ENCODE peak calls at places on chromosomes 4 and X, in five cellular contexts. I, H, C, X and Z are unnamed samples.

GRCh38 chrX:13015536-13016236 is 28.7 kb downstream of the FAM9C start:
- DNase-seq in I (no peak), H (no peak), C (no peak), X (no peak), Z (no peak)

GRCh38 chr4:54498661-54499111 is 159.1 kb upstream of the KIT start:
- DNase-seq in I (no peak), H (no peak), C (no peak), X (no peak), Z (no peak)

GRCh38 chr4:80532674-80533333 is 197.3 kb downstream of the CFAP299 start:
- DNase-seq in I (no peak), H (no peak), C (no peak), X (no peak), Z (no peak)

GRCh38 chr4:64158648-64159326 is 250.5 kb downstream of the TECRL start:
- DNase-seq in I (peak; percentile 78), H (peak; percentile 55), C (peak; percentile 29), X (peak; percentile 28), Z (peak; percentile 56)

GRCh38 chr4:167100120-167100519 is 134.2 kb downstream of the SPOCK3 start:
- DNase-seq in I (peak; percentile 35), H (no peak), C (no peak), X (no peak), Z (no peak)

GRCh38 chr4:106058919-106059318 is 163.6 kb downstream of the NPNT start:
- DNase-seq in I (no peak), H (no peak), C (no peak), X (no peak), Z (no peak)

GRCh38 chr4:6688879-6689505 is 4.7 kb upstream of the S100P start:
- DNase-seq in I (no peak), H (no peak), C (peak; percentile 55), X (no peak), Z (peak; percentile 90)

GRCh38 chrX:125378205-125378604 is 58.5 kb downstream of the TEX13C start:
- DNase-seq in I (no peak), H (no peak), C (no peak), X (no peak), Z (no peak)

GRCh38 chrX:7446815-7447214 is 298.9 kb upstream of the PUDP start:
- DNase-seq in I (no peak), H (no peak), C (no peak), X (no peak), Z (peak; percentile 48)

GRCh38 chrX:57821703-57822375 is 88.4 kb downstream of the ZXDA start:
- DNase-seq in I (peak; percentile 59), H (peak; percentile 1), C (peak; percentile 8), X (peak; percentile 25), Z (peak; percentile 49)

GRCh38 chr4:106002979-106003378 is 107.7 kb downstream of the NPNT start:
- DNase-seq in I (no peak), H (no peak), C (no peak), X (no peak), Z (no peak)

GRCh38 chr4:75895744-75896314 is 6.4 kb downstream of the PPEF2 start:
- DNase-seq in I (peak; percentile 21), H (peak; percentile 55), C (no peak), X (peak; percentile 50), Z (no peak)

GRCh38 chrX:155026727-155027508 is at the start of gene FUNDC2:
- DNase-seq in I (peak; percentile 93), H (peak; percentile 37), C (peak; percentile 95), X (peak; percentile 91), Z (peak; percentile 94)

GRCh38 chrX:14865201-14865600 is 7.7 kb downstream of the FANCB start:
- DNase-seq in I (no peak), H (no peak), C (no peak), X (no peak), Z (no peak)

GRCh38 chrX:113305496-113305895 is 464.9 kb upstream of the AMOT start:
- DNase-seq in I (no peak), H (no peak), C (no peak), X (no peak), Z (no peak)

GRCh38 chrX:39729834-39730670 is 367.7 kb downstream of the BCOR start:
- DNase-seq in I (no peak), H (peak; percentile 7), C (no peak), X (peak; percentile 76), Z (no peak)

GRCh38 chr4:8689741-8690140 is 97.2 kb downstream of the CPZ start:
- DNase-seq in I (no peak), H (no peak), C (no peak), X (no peak), Z (no peak)

GRCh38 chr4:74755486-74755885 is 38.8 kb downstream of the BTC start:
- DNase-seq in I (no peak), H (no peak), C (peak; percentile 8), X (no peak), Z (no peak)

GRCh38 chr4:89837385-89837995 is 529 bp upstream of the SNCA start:
- DNase-seq in I (peak; percentile 65), H (peak; percentile 25), C (no peak), X (peak; percentile 54), Z (no peak)

GRCh38 chr4:89835413-89835812 is 1.5 kb downstream of the SNCA start:
- DNase-seq in I (no peak), H (no peak), C (no peak), X (no peak), Z (no peak)

GRCh38 chr4:89836031-89836777 is 757 bp downstream of the SNCA start:
- DNase-seq in I (peak; percentile 16), H (no peak), C (no peak), X (peak; percentile 63), Z (no peak)

GRCh38 chr4:89836897-89837384 is at the start of gene SNCA:
- DNase-seq in I (peak; percentile 89), H (peak; percentile 52), C (peak; percentile 33), X (peak; percentile 90), Z (peak; percentile 67)

GRCh38 chr4:89834486-89835209 is 2.3 kb downstream of the SNCA start:
- DNase-seq in I (no peak), H (no peak), C (no peak), X (no peak), Z (no peak)
- H3K4me3 ChIP-seq in I (no peak overlapping the region), H (no peak overlapping the region), C (no peak overlapping the region), X (no peak overlapping the region), Z (no peak overlapping the region)

DNA sequence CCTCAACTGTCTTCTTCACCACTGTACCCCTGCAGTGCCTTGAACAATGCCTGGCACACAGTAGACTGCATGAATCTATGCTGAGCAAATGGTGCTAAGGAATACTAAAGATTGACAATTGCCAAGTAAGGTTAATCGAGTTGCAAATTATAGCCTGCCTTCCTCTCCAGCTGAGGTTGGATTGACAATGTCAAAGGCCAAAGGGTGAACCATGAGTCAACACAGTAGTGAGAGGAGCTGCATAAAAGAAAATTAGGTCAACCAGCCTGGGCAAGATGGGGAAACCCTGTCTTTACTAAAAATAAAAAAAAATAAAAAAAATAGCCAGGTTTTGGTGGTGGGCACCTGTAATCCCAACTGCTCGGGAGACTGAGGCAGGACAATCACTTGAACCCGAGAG is 97.1 kb upstream of the BMPR1B start:
- DNase-seq in I (no peak), H (no peak), C (no peak), X (no peak), Z (no peak)
- H3K36me3 ChIP-seq in I (peaks cover 87% of the 10 kb centered on the region), H (no peaks in the 10 kb centered on the region), C (peaks cover 1% of the 10 kb centered on the region), X (peaks cover 71% of the 10 kb centered on the region), Z (no peaks in the 10 kb centered on the region)

GRCh38 chr4:125833-126232 is 1.5 kb downstream of the ZNF718 start:
- DNase-seq in I (no peak), H (no peak), C (no peak), X (no peak), Z (no peak)
- H3K4me3 ChIP-seq in I (peak overlapping the region; percentile 65), H (peak overlapping the region; percentile 87), C (peak overlapping the region; percentile 80), X (no peak overlapping the region), Z (peak overlapping the region; percentile 79)

DNA sequence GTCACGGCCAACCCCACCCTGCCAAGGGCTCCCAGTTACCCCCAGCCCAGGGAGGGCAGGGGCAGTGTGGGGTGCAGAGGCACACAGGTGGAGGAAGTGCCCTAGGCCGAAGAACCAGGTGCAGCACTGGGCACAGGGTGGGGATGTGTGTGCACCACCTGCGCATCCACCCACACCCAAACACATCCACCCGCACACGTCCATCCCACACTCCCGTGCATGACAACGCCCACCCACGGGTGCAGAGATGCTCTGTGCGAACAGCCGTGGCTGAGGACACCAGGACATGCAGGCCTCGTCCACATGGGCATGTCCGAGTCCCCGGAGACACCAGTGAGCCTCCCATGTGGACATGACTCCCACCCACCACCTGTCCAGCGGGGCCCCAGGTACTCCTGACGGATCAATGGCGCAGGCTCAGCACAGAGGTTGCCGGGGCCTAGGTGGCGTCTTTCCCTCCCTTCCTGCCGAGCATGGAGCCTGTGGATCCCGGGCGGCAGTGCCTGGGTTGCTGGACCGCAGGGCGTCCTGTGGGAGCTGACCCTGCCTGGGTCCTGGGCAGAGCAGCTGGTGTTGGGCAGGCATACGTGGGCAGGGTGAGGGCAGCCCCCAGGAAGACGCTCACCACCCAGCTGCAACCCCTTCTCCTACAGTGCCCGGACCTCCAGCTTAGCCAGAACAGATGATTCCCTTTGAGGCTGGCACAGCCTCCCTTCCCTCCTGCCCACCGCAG is 19.6 kb downstream of the CTBP1 start:
- DNase-seq in I (no peak), H (no peak), C (no peak), X (no peak), Z (no peak)
- H3K36me3 ChIP-seq in I (peaks cover 21% of the 10 kb centered on the region), H (peaks cover 53% of the 10 kb centered on the region), C (no peaks in the 10 kb centered on the region), X (peaks cover 10% of the 10 kb centered on the region), Z (peaks cover 5% of the 10 kb centered on the region)

GRCh38 chrX:37757082-37757481 is 22.8 kb upstream of the CYBB start:
- DNase-seq in I (no peak), H (no peak), C (no peak), X (no peak), Z (no peak)

GRCh38 chrX:37755073-37755472 is 24.8 kb upstream of the CYBB start:
- DNase-seq in I (no peak), H (no peak), C (peak; percentile 10), X (no peak), Z (no peak)

GRCh38 chrX:37752941-37753340 is 26.9 kb upstream of the CYBB start:
- DNase-seq in I (no peak), H (no peak), C (no peak), X (no peak), Z (no peak)

GRCh38 chrX:37754518-37754917 is 25.3 kb upstream of the CYBB start:
- DNase-seq in I (no peak), H (no peak), C (no peak), X (no peak), Z (no peak)

GRCh38 chrX:37753384-37753783 is 26.5 kb upstream of the CYBB start:
- DNase-seq in I (no peak), H (no peak), C (no peak), X (no peak), Z (no peak)
- H3K4me3 ChIP-seq in I (no peak overlapping the region), H (no peak overlapping the region), C (no peak overlapping the region), X (no peak overlapping the region), Z (no peak overlapping the region)

DNA sequence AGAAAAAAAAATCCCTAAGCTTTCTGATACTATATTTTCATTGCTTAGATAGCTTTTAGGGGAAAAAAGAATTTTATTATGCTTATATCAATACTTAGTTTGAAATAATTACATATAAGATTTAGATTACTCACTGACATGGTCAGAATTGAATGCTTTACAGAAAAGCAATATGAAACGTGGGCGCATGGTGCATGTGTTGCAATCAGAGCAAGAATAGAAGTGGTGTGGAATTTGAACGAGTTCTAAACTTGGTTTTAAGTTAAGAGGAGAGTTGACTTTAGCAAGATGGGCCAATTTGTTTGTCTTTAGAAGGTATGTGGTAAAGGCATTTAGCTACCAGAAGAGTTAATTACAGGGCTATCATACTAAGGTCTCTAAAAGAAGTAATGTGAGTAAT is 21.4 kb downstream of the OCRL start:
- DNase-seq in I (no peak), H (no peak), C (no peak), X (no peak), Z (no peak)
- H3K36me3 ChIP-seq in I (peaks cover 39% of the 10 kb centered on the region), H (no peaks in the 10 kb centered on the region), C (no peaks in the 10 kb centered on the region), X (peaks cover 70% of the 10 kb centered on the region), Z (no peaks in the 10 kb centered on the region)

GRCh38 chrX:41025926-41026325 is 59.3 kb upstream of the USP9X start:
- DNase-seq in I (peak; percentile 48), H (no peak), C (no peak), X (no peak), Z (no peak)
- H3K4me3 ChIP-seq in I (no peak overlapping the region), H (no peak overlapping the region), C (no peak overlapping the region), X (no peak overlapping the region), Z (no peak overlapping the region)